ENCODE peak calls at places on chromosome 10, in four cellular contexts. M, F, I and N are unnamed samples.

GRCh38 chr10:101230185-101230917 is 1.1 kb upstream of the LBX1 start:
- DNase-seq in M (no peak), F (no peak), I (no peak), N (no peak)

GRCh38 chr10:105691811-105692210 is 1050.7 kb downstream of the SORCS3 start:
- DNase-seq in M (no peak), F (no peak), I (no peak), N (peak)

GRCh38 chr10:93309062-93309461 is 173.1 kb downstream of the MYOF start:
- DNase-seq in M (no peak), F (no peak), I (no peak), N (no peak)

GRCh38 chr10:113047963-113048781 is 98.1 kb downstream of the TCF7L2 start:
- DNase-seq in M (no peak), F (no peak), I (no peak), N (no peak)

GRCh38 chr10:127892743-127893142 is at the start of gene CLRN3:
- DNase-seq in M (no peak), F (no peak), I (peak), N (no peak)

GRCh38 chr10:60413306-60414012 is 23.8 kb upstream of the ANK3 start:
- DNase-seq in M (no peak), F (no peak), I (no peak), N (no peak)

GRCh38 chr10:129325893-129326292 is 141.1 kb upstream of the MGMT start:
- DNase-seq in M (no peak), F (no peak), I (no peak), N (no peak)

GRCh38 chr10:95792874-95793285 is 36.9 kb downstream of the ENTPD1 start:
- DNase-seq in M (no peak), F (no peak), I (no peak), N (no peak)

GRCh38 chr10:33249659-33250058 is 84.8 kb downstream of the NRP1 start:
- DNase-seq in M (no peak), F (no peak), I (no peak), N (no peak)

GRCh38 chr10:19699299-19699698 is 116.9 kb upstream of the PLXDC2 start:
- DNase-seq in M (no peak), F (no peak), I (no peak), N (no peak)

GRCh38 chr10:86357676-86358075 is 8.9 kb downstream of the GRID1 start:
- DNase-seq in M (no peak), F (no peak), I (no peak), N (no peak)

GRCh38 chr10:113534428-113534827 is 18.4 kb upstream of the HABP2 start:
- DNase-seq in M (no peak), F (no peak), I (no peak), N (no peak)